ENCODE peak calls at places on chromosome 10, in six cellular contexts. W, S, U, J, F and N are unnamed samples.

GRCh38 chr10:69965919-69966662 is 86.6 kb upstream of the MACROH2A2 start:
- DNase-seq in W (no peak), S (no peak), U (no peak), J (no peak), F (no peak), N (no peak)

GRCh38 chr10:30857803-30858202 is 173.9 kb downstream of the ZNF438 start:
- DNase-seq in W (no peak), S (peak; percentile 1), U (no peak), J (peak; percentile 71), F (no peak), N (no peak)

GRCh38 chr10:2913531-2913930 is 153.8 kb upstream of the PFKP start:
- DNase-seq in W (no peak), S (no peak), U (no peak), J (no peak), F (no peak), N (no peak)

GRCh38 chr10:63666836-63667383 is 145.7 kb downstream of the REEP3 start:
- DNase-seq in W (no peak), S (no peak), U (no peak), J (no peak), F (no peak), N (no peak)

GRCh38 chr10:126075009-126075408 is 178.6 kb downstream of the FANK1 start:
- DNase-seq in W (no peak), S (no peak), U (no peak), J (no peak), F (no peak), N (no peak)

GRCh38 chr10:75431180-75432111 is at the start of gene LRMDA:
- DNase-seq in W (no peak), S (peak; percentile 12), U (no peak), J (peak; percentile 46), F (peak; percentile 86), N (peak; percentile 90)

GRCh38 chr10:48614481-48615383 is 9.9 kb upstream of the ARHGAP22 start:
- DNase-seq in W (no peak), S (no peak), U (no peak), J (no peak), F (no peak), N (no peak)

GRCh38 chr10:33098966-33099663 is 141.1 kb upstream of the ITGB1 start:
- DNase-seq in W (no peak), S (no peak), U (no peak), J (no peak), F (no peak), N (no peak)

GRCh38 chr10:31808258-31809218 is 120.1 kb downstream of the ARHGAP12 start:
- DNase-seq in W (no peak), S (peak; percentile 45), U (no peak), J (peak; percentile 30), F (no peak), N (no peak)

GRCh38 chr10:78700816-78701520 is 367.8 kb upstream of the ZMIZ1 start:
- DNase-seq in W (no peak), S (no peak), U (no peak), J (no peak), F (no peak), N (no peak)

GRCh38 chr10:91340613-91341362 is 69.4 kb upstream of the HECTD2 start:
- DNase-seq in W (no peak), S (no peak), U (no peak), J (no peak), F (no peak), N (no peak)

GRCh38 chr10:79158402-79159097 is 89.8 kb downstream of the ZMIZ1 start:
- DNase-seq in W (no peak), S (no peak), U (no peak), J (no peak), F (no peak), N (no peak)

GRCh38 chr10:94314913-94315545 is 47.7 kb downstream of the NOC3L start:
- DNase-seq in W (no peak), S (no peak), U (no peak), J (no peak), F (no peak), N (no peak)

GRCh38 chr10:102643346-102644065 is 773 bp upstream of the TRIM8 start:
- DNase-seq in W (no peak), S (peak; percentile 61), U (no peak), J (peak; percentile 84), F (peak; percentile 83), N (peak; percentile 89)

GRCh38 chr10:29120216-29120615 is 168.7 kb upstream of the LYZL1 start:
- DNase-seq in W (no peak), S (no peak), U (no peak), J (no peak), F (no peak), N (no peak)

GRCh38 chr10:84415539-84416244 is 87.3 kb downstream of the CCSER2 start:
- DNase-seq in W (no peak), S (no peak), U (no peak), J (no peak), F (peak; percentile 70), N (no peak)

GRCh38 chr10:84412482-84412881 is 84.1 kb downstream of the CCSER2 start:
- DNase-seq in W (no peak), S (no peak), U (no peak), J (no peak), F (no peak), N (no peak)

GRCh38 chr10:84416245-84416555 is 87.8 kb downstream of the CCSER2 start:
- DNase-seq in W (no peak), S (no peak), U (no peak), J (no peak), F (no peak), N (no peak)
- H3K9me3 ChIP-seq in W (peaks cover 18% of the 10 kb centered on the region), S (no peaks in the 10 kb centered on the region), U (peaks cover 18% of the 10 kb centered on the region), J (peaks cover 19% of the 10 kb centered on the region), F (peaks cover 32% of the 10 kb centered on the region), N (peaks cover 41% of the 10 kb centered on the region)

DNA sequence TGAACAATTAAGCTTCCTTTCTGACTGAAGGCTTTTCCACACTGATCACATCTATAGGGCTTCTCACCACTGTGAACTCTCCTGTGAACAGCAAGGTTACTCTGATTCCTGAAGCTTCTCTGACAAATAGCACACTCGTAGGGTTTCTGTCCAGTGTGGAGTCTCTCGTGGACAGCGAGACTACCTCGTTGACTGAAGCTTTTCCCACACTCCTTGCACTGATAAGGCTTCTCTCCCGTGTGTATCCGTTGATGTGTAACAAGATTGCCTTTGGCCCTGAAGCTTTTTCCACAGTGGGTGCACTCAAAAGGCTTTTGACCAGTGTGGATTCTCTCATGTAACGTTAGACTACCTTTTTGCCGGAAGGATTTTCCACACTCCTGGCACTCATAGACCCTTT is 4.4 kb downstream of the ZNF32 start:
- DNase-seq in W (no peak), S (no peak), U (no peak), J (no peak), F (no peak), N (no peak)
- H3K9me3 ChIP-seq in W (peaks cover 78% of the 10 kb centered on the region), S (peaks cover 5% of the 10 kb centered on the region), U (peaks cover 43% of the 10 kb centered on the region), J (peaks cover 68% of the 10 kb centered on the region), F (peaks cover 54% of the 10 kb centered on the region), N (peaks cover 83% of the 10 kb centered on the region)

GRCh38 chr10:108812906-108813305 is 1110.4 kb downstream of the XPNPEP1 start:
- DNase-seq in W (no peak), S (no peak), U (no peak), J (no peak), F (no peak), N (no peak)
- H3K9me3 ChIP-seq in W (no peaks in the 10 kb centered on the region), S (no peaks in the 10 kb centered on the region), U (no peaks in the 10 kb centered on the region), J (no peaks in the 10 kb centered on the region), F (no peaks in the 10 kb centered on the region), N (no peaks in the 10 kb centered on the region)

DNA sequence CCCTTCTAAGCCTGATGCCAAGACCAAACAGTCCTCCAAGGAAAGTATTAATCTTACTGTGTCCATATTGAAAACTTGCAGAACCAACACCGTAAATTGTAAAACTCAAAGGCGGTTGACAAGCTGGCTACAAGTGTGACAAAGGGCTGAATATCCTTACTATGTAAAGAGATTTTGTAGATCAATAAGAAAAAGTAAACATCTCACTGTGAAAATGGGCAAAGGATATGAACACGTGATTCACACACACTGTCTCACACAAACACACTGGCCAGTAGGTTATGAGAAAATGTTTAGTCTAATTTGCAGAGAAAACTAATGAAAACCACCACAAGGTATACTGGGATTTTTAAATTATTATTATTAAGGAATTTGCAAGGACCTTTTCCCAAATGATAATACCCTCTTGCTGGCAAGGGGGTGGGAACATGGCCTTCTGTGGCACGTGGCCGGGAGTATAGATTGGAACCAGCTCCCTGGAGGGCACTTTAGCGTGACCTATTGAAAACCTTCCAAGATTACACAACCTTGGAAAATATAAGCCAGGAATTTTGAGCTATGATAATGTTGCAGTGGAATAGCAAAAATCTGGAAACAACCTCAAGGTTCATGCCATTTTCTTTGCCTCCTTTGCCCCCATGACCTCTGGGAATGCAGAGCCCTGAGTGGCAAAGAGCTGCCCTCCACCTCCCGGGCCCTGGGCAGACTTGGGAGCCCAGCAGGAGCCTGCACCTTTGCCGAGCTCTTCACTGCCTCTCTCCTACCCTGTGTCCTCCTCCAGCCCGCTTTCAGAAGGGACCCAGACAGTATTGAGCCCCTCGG is 26.2 kb upstream of the SLC29A3 start:
- DNase-seq in W (no peak), S (no peak), U (no peak), J (no peak), F (no peak), N (no peak)
- H3K9me3 ChIP-seq in W (no peaks in the 10 kb centered on the region), S (no peaks in the 10 kb centered on the region), U (no peaks in the 10 kb centered on the region), J (no peaks in the 10 kb centered on the region), F (no peaks in the 10 kb centered on the region), N (no peaks in the 10 kb centered on the region)

GRCh38 chr10:128641998-128642397 is 515.8 kb upstream of the MKI67 start:
- DNase-seq in W (no peak), S (no peak), U (no peak), J (no peak), F (no peak), N (no peak)

GRCh38 chr10:128643658-128644057 is 517.4 kb upstream of the MKI67 start:
- DNase-seq in W (no peak), S (no peak), U (no peak), J (no peak), F (no peak), N (no peak)

GRCh38 chr10:128646956-128647355 is 520.7 kb upstream of the MKI67 start:
- DNase-seq in W (no peak), S (no peak), U (no peak), J (no peak), F (no peak), N (no peak)

GRCh38 chr10:128642502-128642901 is 516.3 kb upstream of the MKI67 start:
- DNase-seq in W (no peak), S (no peak), U (no peak), J (no peak), F (no peak), N (no peak)
- H3K9me3 ChIP-seq in W (peaks cover 8% of the 10 kb centered on the region), S (no peaks in the 10 kb centered on the region), U (no peaks in the 10 kb centered on the region), J (peaks cover 13% of the 10 kb centered on the region), F (no peaks in the 10 kb centered on the region), N (peaks cover 8% of the 10 kb centered on the region)

DNA sequence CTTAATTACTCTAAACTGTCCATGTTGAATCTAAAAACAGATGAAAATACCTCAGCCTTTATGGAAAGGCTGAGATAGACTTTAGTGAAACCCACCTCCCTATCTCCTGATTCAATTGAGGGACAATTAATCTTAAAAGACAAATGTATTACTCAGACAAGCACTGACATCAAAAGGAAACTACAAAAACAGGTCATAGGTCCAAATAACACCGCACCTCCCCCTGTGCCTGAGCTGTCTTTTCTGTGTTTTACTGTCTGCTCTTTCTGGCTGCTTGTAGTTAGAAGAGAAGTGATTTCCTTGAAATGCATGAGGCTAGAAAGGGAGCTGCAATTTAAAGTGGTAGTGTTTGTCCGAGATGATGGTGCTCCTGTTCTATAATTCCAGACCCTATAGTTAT is 16.1 kb downstream of the AKR1C8 start:
- DNase-seq in W (no peak), S (peak; percentile 58), U (no peak), J (no peak), F (no peak), N (no peak)
- H3K9me3 ChIP-seq in W (peaks cover 38% of the 10 kb centered on the region), S (peaks cover 1% of the 10 kb centered on the region), U (peaks cover 32% of the 10 kb centered on the region), J (peaks cover 31% of the 10 kb centered on the region), F (peaks cover 15% of the 10 kb centered on the region), N (peaks cover 56% of the 10 kb centered on the region)